ENCODE peak calls at places on chromosomes 16 and 17, in ten cellular contexts. D is A549, T is transverse colon, O is tibial nerve, U is GM12878, X is ovary, V is HepG2, N is sigmoid colon, A is stomach, I is esophagus muscularis mucosa. J is an unnamed sample.

GRCh38 chr17:35743911-35744328 is 9.1 kb downstream of the GAS2L2 start:
- DNase-seq in D (peak), T (no peak), O (no peak), U (no peak), X (peak), V (no peak), N (peak), A (no peak), I (no peak), J (no peak)

GRCh38 chr17:71032746-71033273 is 863.5 kb downstream of the KCNJ2 start:
- DNase-seq in D (no peak), T (no peak), O (no peak), U (no peak), X (no peak), V (no peak), N (no peak), A (no peak), I (no peak), J (no peak)

GRCh38 chr17:10149573-10150399 is 48.6 kb downstream of the GAS7 start:
- DNase-seq in D (peak), T (no peak), O (no peak), U (peak), X (no peak), V (no peak), N (no peak), A (no peak), I (no peak), J (no peak)

GRCh38 chr17:32100971-32101631 is 41.2 kb upstream of the RHOT1 start:
- DNase-seq in D (no peak), T (peak), O (no peak), U (no peak), X (no peak), V (no peak), N (no peak), A (peak), I (no peak), J (no peak)

GRCh38 chr17:58570758-58571157 is 56.3 kb upstream of the MTMR4 start:
- DNase-seq in D (no peak), T (no peak), O (no peak), U (no peak), X (no peak), V (no peak), N (no peak), A (no peak), I (no peak), J (no peak)

GRCh38 chr16:46991729-46992704 is 18.5 kb upstream of the DNAJA2 start:
- DNase-seq in D (no peak), T (no peak), O (no peak), U (no peak), X (no peak), V (peak), N (no peak), A (no peak), I (no peak), J (no peak)

GRCh38 chr17:57993471-57994365 is 5.7 kb upstream of the VEZF1 start:
- DNase-seq in D (no peak), T (no peak), O (no peak), U (no peak), X (no peak), V (peak), N (no peak), A (no peak), I (no peak), J (no peak)

GRCh38 chr16:79286646-79287423 is 313.7 kb downstream of the MAF start:
- DNase-seq in D (no peak), T (peak), O (peak), U (peak), X (peak), V (no peak), N (peak), A (peak), I (no peak), J (no peak)

GRCh38 chr17:77282524-77283515 is 142.1 kb downstream of the SEC14L1 start:
- DNase-seq in D (peak), T (peak), O (no peak), U (peak), X (no peak), V (peak), N (peak), A (peak), I (no peak), J (no peak)

GRCh38 chr16:621526-622105 is 9.2 kb upstream of the WFIKKN1 start:
- DNase-seq in D (no peak), T (no peak), O (no peak), U (no peak), X (no peak), V (no peak), N (peak), A (no peak), I (no peak), J (no peak)

GRCh38 chr16:27315333-27316037 is 1.7 kb downstream of the IL4R start:
- DNase-seq in D (peak), T (peak), O (no peak), U (no peak), X (no peak), V (peak), N (peak), A (peak), I (peak), J (peak)

GRCh38 chr16:57589374-57589773 is 39.1 kb upstream of the ADGRG1 start:
- DNase-seq in D (no peak), T (no peak), O (no peak), U (peak), X (no peak), V (no peak), N (no peak), A (no peak), I (no peak), J (peak)

GRCh38 chr16:89051521-89052166 is 42.0 kb upstream of the ACSF3 start:
- DNase-seq in D (no peak), T (no peak), O (no peak), U (no peak), X (no peak), V (no peak), N (no peak), A (no peak), I (no peak), J (no peak)

GRCh38 chr17:61426482-61427304 is 25.5 kb upstream of the TBX4 start:
- DNase-seq in D (peak), T (no peak), O (no peak), U (no peak), X (no peak), V (peak), N (no peak), A (no peak), I (peak), J (no peak)

GRCh38 chr17:57566724-57567123 is 178.4 kb downstream of the CCDC182 start:
- DNase-seq in D (no peak), T (no peak), O (no peak), U (no peak), X (no peak), V (no peak), N (no peak), A (no peak), I (no peak), J (no peak)

GRCh38 chr16:69927056-69927757 is 23.9 kb upstream of the CLEC18A start:
- DNase-seq in D (no peak), T (no peak), O (peak), U (no peak), X (peak), V (peak), N (peak), A (no peak), I (no peak), J (no peak)

GRCh38 chr17:77666480-77666879 is 292.0 kb upstream of the TNRC6C start:
- DNase-seq in D (no peak), T (no peak), O (no peak), U (no peak), X (no peak), V (no peak), N (no peak), A (no peak), I (no peak), J (peak)

GRCh38 chr17:36850794-36851193 is 86.5 kb upstream of the LHX1 start:
- DNase-seq in D (peak), T (no peak), O (no peak), U (no peak), X (no peak), V (no peak), N (no peak), A (no peak), I (no peak), J (no peak)

GRCh38 chr16:19062706-19063105 is 4.7 kb upstream of the COQ7 start:
- DNase-seq in D (no peak), T (no peak), O (no peak), U (no peak), X (no peak), V (no peak), N (no peak), A (no peak), I (no peak), J (no peak)

GRCh38 chr16:30561212-30561816 is 3.1 kb upstream of the ZNF764 start:
- DNase-seq in D (no peak), T (peak), O (no peak), U (no peak), X (peak), V (no peak), N (no peak), A (peak), I (no peak), J (no peak)

GRCh38 chr17:8857919-8858318 is 9.6 kb downstream of the PIK3R6 start:
- DNase-seq in D (no peak), T (no peak), O (no peak), U (peak), X (no peak), V (no peak), N (no peak), A (no peak), I (no peak), J (no peak)

GRCh38 chr16:12315330-12316138 is 339.0 kb downstream of the SNX29 start:
- DNase-seq in D (peak), T (peak), O (no peak), U (no peak), X (no peak), V (peak), N (no peak), A (peak), I (no peak), J (no peak)

GRCh38 chr17:17070931-17071330 is 28.7 kb downstream of the MPRIP start:
- DNase-seq in D (no peak), T (peak), O (no peak), U (no peak), X (no peak), V (no peak), N (peak), A (no peak), I (no peak), J (no peak)

GRCh38 chr17:29694923-29695563 is 72.3 kb upstream of the CORO6 start:
- DNase-seq in D (no peak), T (no peak), O (no peak), U (no peak), X (no peak), V (no peak), N (no peak), A (no peak), I (no peak), J (no peak)

GRCh38 chr16:74813109-74813641 is 38.6 kb upstream of the FA2H start:
- DNase-seq in D (peak), T (peak), O (peak), U (peak), X (peak), V (peak), N (peak), A (peak), I (no peak), J (peak)

GRCh38 chr17:1005361-1005946 is 8.5 kb downstream of the TIMM22 start:
- DNase-seq in D (no peak), T (peak), O (no peak), U (no peak), X (peak), V (no peak), N (peak), A (peak), I (no peak), J (no peak)

GRCh38 chr17:57889892-57890856 is 40.3 kb upstream of the MRPS23 start:
- DNase-seq in D (peak), T (peak), O (no peak), U (no peak), X (peak), V (no peak), N (peak), A (peak), I (no peak), J (peak)

GRCh38 chr17:46772013-46772878 is 46.2 kb downstream of the WNT3 start:
- DNase-seq in D (peak), T (peak), O (no peak), U (no peak), X (peak), V (peak), N (no peak), A (peak), I (no peak), J (peak)

GRCh38 chr16:86307518-86307903 is 202.8 kb upstream of the FOXF1 start:
- DNase-seq in D (peak), T (no peak), O (no peak), U (no peak), X (no peak), V (no peak), N (peak), A (no peak), I (no peak), J (no peak)

GRCh38 chr17:79948406-79948917 is 87.2 kb downstream of the TBC1D16 start:
- DNase-seq in D (no peak), T (no peak), O (no peak), U (no peak), X (peak), V (no peak), N (no peak), A (no peak), I (no peak), J (peak)
- TF ChIP-seq EP300 in D (no peak), T (no peak), O (no peak), U (no peak), X (no peak), V (no peak), N (no peak), A (no peak), I (no peak), J (no peak)

GRCh38 chr17:50271173-50271750 is 3.0 kb upstream of the TMEM92 start:
- DNase-seq in D (no peak), T (no peak), O (no peak), U (no peak), X (no peak), V (no peak), N (no peak), A (no peak), I (no peak), J (no peak)

GRCh38 chr17:50273654-50274040 is 619 bp upstream of the TMEM92 start:
- DNase-seq in D (no peak), T (peak), O (no peak), U (no peak), X (peak), V (no peak), N (no peak), A (no peak), I (no peak), J (no peak)

GRCh38 chr17:50272246-50272645 is 2.0 kb upstream of the TMEM92 start:
- DNase-seq in D (no peak), T (peak), O (no peak), U (no peak), X (peak), V (no peak), N (no peak), A (no peak), I (no peak), J (peak)

GRCh38 chr17:50274142-50274944 is at the start of gene TMEM92:
- DNase-seq in D (peak), T (peak), O (no peak), U (no peak), X (peak), V (no peak), N (no peak), A (peak), I (no peak), J (no peak)

DNA sequence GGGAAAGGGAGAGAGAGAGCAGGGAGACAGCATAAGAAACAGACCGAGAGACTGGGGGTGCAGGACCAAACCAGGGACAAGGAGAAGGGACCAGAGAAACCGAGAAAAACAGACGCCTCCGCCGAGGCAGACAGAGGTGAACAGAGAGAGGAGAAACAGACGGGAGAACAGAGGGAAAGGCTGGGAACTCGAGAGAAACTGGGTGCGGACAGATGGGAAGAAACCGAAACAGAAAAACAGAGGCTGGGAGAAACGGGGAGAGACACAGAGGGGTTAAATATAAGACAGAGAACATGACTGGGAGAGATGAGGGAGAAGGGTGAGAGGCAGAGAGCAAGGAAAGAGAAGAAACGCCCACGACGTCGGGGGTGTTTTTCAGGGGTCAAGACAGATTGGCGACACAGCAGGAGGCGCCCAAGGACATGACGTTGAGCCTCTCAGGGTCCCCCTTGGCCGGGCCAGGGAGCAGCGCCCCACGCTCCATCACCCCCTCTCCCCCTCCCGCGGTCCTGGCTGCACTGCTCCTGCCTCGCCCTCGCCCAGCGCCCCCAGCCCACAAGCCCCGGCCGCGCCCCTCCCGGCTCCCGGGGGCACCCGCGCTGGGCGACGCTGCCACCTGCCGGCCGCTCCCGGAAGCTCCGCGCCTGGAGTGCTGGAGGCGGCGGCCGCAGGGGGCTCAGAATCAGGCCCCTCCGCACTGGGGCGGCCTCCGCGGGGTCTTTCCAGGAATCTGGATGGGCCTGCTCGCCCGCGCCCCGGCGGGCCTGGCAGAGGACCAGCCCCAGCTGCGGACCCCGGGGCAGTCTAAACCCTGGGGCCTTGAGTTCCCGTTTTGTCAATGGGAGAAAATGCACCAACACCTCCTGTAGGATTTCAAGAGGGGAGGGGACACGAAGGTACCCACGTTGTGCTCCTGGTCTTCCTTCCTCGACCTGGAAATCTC is 1.3 kb upstream of the TMEM92 start:
- DNase-seq in D (peak), T (peak), O (no peak), U (no peak), X (peak), V (no peak), N (no peak), A (peak), I (no peak), J (peak)
- TF ChIP-seq POLR2A in D (no peak), T (no peak), O (no peak), U (no peak), X (no peak), V (no peak), N (no peak), A (no peak), I (no peak), J (no peak)

GRCh38 chr17:34671191-34671590 is 91.8 kb downstream of the TMEM132E start:
- DNase-seq in D (no peak), T (no peak), O (no peak), U (no peak), X (no peak), V (no peak), N (no peak), A (no peak), I (no peak), J (no peak)

GRCh38 chr17:34668206-34668605 is 88.8 kb downstream of the TMEM132E start:
- DNase-seq in D (no peak), T (no peak), O (no peak), U (no peak), X (no peak), V (no peak), N (no peak), A (no peak), I (no peak), J (no peak)

GRCh38 chr17:34669511-34669910 is 90.1 kb downstream of the TMEM132E start:
- DNase-seq in D (no peak), T (no peak), O (no peak), U (no peak), X (no peak), V (no peak), N (no peak), A (no peak), I (no peak), J (no peak)

GRCh38 chr17:34672176-34672785 is 92.9 kb downstream of the TMEM132E start:
- DNase-seq in D (no peak), T (no peak), O (no peak), U (no peak), X (no peak), V (no peak), N (no peak), A (no peak), I (no peak), J (no peak)

GRCh38 chr17:34670618-34671017 is 91.2 kb downstream of the TMEM132E start:
- DNase-seq in D (no peak), T (no peak), O (no peak), U (no peak), X (no peak), V (no peak), N (no peak), A (no peak), I (no peak), J (no peak)
- TF ChIP-seq EP300 in D (no peak), T (no peak), O (no peak), U (no peak), X (no peak), V (no peak), N (no peak), A (no peak), I (no peak), J (no peak)

GRCh38 chr16:2879854-2880508 is 3.0 kb upstream of the FLYWCH2 start:
- DNase-seq in D (no peak), T (no peak), O (no peak), U (no peak), X (no peak), V (no peak), N (no peak), A (no peak), I (no peak), J (no peak)

GRCh38 chr16:2884041-2884451 is 1.0 kb downstream of the FLYWCH2 start:
- DNase-seq in D (no peak), T (no peak), O (no peak), U (no peak), X (no peak), V (no peak), N (no peak), A (no peak), I (no peak), J (no peak)

GRCh38 chr16:2883027-2883846 is at the start of gene FLYWCH2:
- DNase-seq in D (peak), T (peak), O (peak), U (peak), X (peak), V (peak), N (peak), A (peak), I (peak), J (peak)

GRCh38 chr16:2882460-2883026 is 472 bp upstream of the FLYWCH2 start:
- DNase-seq in D (peak), T (peak), O (peak), U (peak), X (peak), V (peak), N (peak), A (peak), I (peak), J (peak)
- TF ChIP-seq POLR2A in D (peak), T (peak), O (no peak), U (peak), X (no peak), V (no peak), N (no peak), A (no peak), I (no peak), J (no peak)